ENCODE peak calls at places on chromosomes 11 and 22, in four cellular contexts. One of them, this sample, is unnamed.

GRCh38 chr22:30222321-30222720 is 24.2 kb downstream of the LIF start:
- DNase-seq in lower lobe of right lung: no peak
- DNase-seq in kidney epithelial cell: no peak
- DNase-seq in prostate gland: no peak
- DNase-seq in this sample: no peak

GRCh38 chr11:2904153-2905052 is 18.8 kb upstream of the CDKN1C start:
- DNase-seq in lower lobe of right lung: no peak
- DNase-seq in prostate gland: no peak
- DNase-seq in kidney epithelial cell: no peak
- DNase-seq in this sample: no peak

GRCh38 chr22:26385164-26385563 is 43.9 kb upstream of the ASPHD2 start:
- DNase-seq in lower lobe of right lung: no peak
- DNase-seq in kidney epithelial cell: no peak
- DNase-seq in prostate gland: no peak
- DNase-seq in this sample: no peak

GRCh38 chr11:17267576-17267975 is 9.0 kb upstream of the NUCB2 start:
- DNase-seq in kidney epithelial cell: peak; percentile 83
- DNase-seq in prostate gland: no peak
- DNase-seq in lower lobe of right lung: no peak
- DNase-seq in this sample: peak; percentile 44

GRCh38 chr11:128297111-128297651 is 290.2 kb downstream of the ETS1 start:
- DNase-seq in prostate gland: no peak
- DNase-seq in kidney epithelial cell: no peak
- DNase-seq in lower lobe of right lung: no peak
- DNase-seq in this sample: no peak

GRCh38 chr22:25645266-25645665 is 80.8 kb downstream of the GRK3 start:
- DNase-seq in prostate gland: no peak
- DNase-seq in kidney epithelial cell: no peak
- DNase-seq in lower lobe of right lung: no peak
- DNase-seq in this sample: no peak

GRCh38 chr11:120326845-120327281 is 1.8 kb downstream of the TLCD5 start:
- DNase-seq in kidney epithelial cell: no peak
- DNase-seq in lower lobe of right lung: no peak
- DNase-seq in prostate gland: no peak
- DNase-seq in this sample: no peak

GRCh38 chr22:44698531-44699421 is 3.2 kb upstream of the PRR5 start:
- DNase-seq in prostate gland: peak; percentile 60
- DNase-seq in lower lobe of right lung: no peak
- DNase-seq in kidney epithelial cell: peak; percentile 68
- DNase-seq in this sample: peak; percentile 98

GRCh38 chr22:43535336-43535735 is 123.5 kb downstream of the MPPED1 start:
- DNase-seq in prostate gland: no peak
- DNase-seq in lower lobe of right lung: no peak
- DNase-seq in kidney epithelial cell: no peak
- DNase-seq in this sample: no peak

GRCh38 chr11:34600339-34601084 is 20.4 kb upstream of the EHF start:
- DNase-seq in lower lobe of right lung: peak; percentile 52
- DNase-seq in kidney epithelial cell: no peak
- DNase-seq in prostate gland: peak; percentile 36
- DNase-seq in this sample: no peak

GRCh38 chr11:27234043-27234668 is 128.9 kb downstream of the CCDC34 start:
- DNase-seq in kidney epithelial cell: peak; percentile 91
- DNase-seq in prostate gland: no peak
- DNase-seq in lower lobe of right lung: no peak
- DNase-seq in this sample: peak; percentile 66

GRCh38 chr11:111299111-111300026 is 1.0 kb downstream of the POU2AF3 start:
- DNase-seq in prostate gland: peak; percentile 54
- DNase-seq in kidney epithelial cell: no peak
- DNase-seq in lower lobe of right lung: peak; percentile 80
- DNase-seq in this sample: no peak

GRCh38 chr11:129815596-129816461 is at the start of gene TMEM45B:
- DNase-seq in prostate gland: no peak
- DNase-seq in kidney epithelial cell: no peak
- DNase-seq in lower lobe of right lung: peak; percentile 76
- DNase-seq in this sample: no peak

GRCh38 chr11:58024601-58025091 is 965 bp downstream of the OR9Q1 start:
- DNase-seq in prostate gland: peak; percentile 79
- DNase-seq in kidney epithelial cell: no peak
- DNase-seq in lower lobe of right lung: peak; percentile 61
- DNase-seq in this sample: no peak

GRCh38 chr22:31540966-31541365 is 44.6 kb downstream of the SFI1 start:
- DNase-seq in kidney epithelial cell: no peak
- DNase-seq in lower lobe of right lung: no peak
- DNase-seq in prostate gland: no peak
- DNase-seq in this sample: no peak

GRCh38 chr22:47168900-47169800 is 406.7 kb downstream of the TBC1D22A start:
- DNase-seq in prostate gland: no peak
- DNase-seq in kidney epithelial cell: no peak
- DNase-seq in lower lobe of right lung: peak; percentile 14
- DNase-seq in this sample: no peak
- TF ChIP-seq CTCF in prostate gland: peak; percentile 19
- TF ChIP-seq CTCF in kidney epithelial cell: peak; percentile 23
- TF ChIP-seq CTCF in lower lobe of right lung: no peak
- TF ChIP-seq CTCF in this sample: peak; percentile 40

DNA sequence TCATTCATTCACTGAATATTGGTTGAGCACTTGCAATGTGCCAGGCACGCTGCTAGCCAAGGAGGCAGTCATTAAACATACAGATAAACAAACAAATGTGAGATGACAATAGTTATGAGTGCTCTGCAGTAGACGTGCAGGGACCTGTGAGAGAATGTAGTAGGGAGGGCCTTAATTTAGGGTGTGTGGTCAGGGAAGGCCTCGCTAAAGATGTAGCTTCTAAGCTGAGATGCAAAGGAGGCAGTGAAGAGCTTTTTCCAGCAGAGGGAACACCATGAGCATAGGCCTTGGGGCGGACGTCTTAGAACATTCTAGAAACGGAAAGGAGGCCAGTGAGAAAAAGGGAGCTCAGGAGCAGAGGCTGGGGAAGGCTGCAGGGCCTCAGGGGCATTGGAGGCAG is 789 bp upstream of the NCF4 start:
- DNase-seq in lower lobe of right lung: no peak
- DNase-seq in prostate gland: peak; percentile 63
- DNase-seq in kidney epithelial cell: no peak
- DNase-seq in this sample: no peak
- H3K4me3 ChIP-seq in lower lobe of right lung: no peak overlapping the region
- H3K4me3 ChIP-seq in prostate gland: no peak overlapping the region
- H3K4me3 ChIP-seq in kidney epithelial cell: no peak overlapping the region
- H3K4me3 ChIP-seq in this sample: no peak overlapping the region

GRCh38 chr11:67613313-67613959 is 6.7 kb downstream of the NDUFV1 start:
- DNase-seq in prostate gland: no peak
- DNase-seq in lower lobe of right lung: peak; percentile 44
- DNase-seq in kidney epithelial cell: no peak
- DNase-seq in this sample: no peak

GRCh38 chr11:67610302-67610868 is 3.6 kb downstream of the NDUFV1 start:
- DNase-seq in lower lobe of right lung: no peak
- DNase-seq in prostate gland: no peak
- DNase-seq in kidney epithelial cell: no peak
- DNase-seq in this sample: no peak

GRCh38 chr11:67612751-67613150 is 6.0 kb downstream of the NDUFV1 start:
- DNase-seq in lower lobe of right lung: peak; percentile 45
- DNase-seq in kidney epithelial cell: no peak
- DNase-seq in prostate gland: no peak
- DNase-seq in this sample: no peak

GRCh38 chr11:67611165-67611564 is 4.4 kb downstream of the NDUFV1 start:
- DNase-seq in kidney epithelial cell: no peak
- DNase-seq in lower lobe of right lung: no peak
- DNase-seq in prostate gland: no peak
- DNase-seq in this sample: no peak

DNA sequence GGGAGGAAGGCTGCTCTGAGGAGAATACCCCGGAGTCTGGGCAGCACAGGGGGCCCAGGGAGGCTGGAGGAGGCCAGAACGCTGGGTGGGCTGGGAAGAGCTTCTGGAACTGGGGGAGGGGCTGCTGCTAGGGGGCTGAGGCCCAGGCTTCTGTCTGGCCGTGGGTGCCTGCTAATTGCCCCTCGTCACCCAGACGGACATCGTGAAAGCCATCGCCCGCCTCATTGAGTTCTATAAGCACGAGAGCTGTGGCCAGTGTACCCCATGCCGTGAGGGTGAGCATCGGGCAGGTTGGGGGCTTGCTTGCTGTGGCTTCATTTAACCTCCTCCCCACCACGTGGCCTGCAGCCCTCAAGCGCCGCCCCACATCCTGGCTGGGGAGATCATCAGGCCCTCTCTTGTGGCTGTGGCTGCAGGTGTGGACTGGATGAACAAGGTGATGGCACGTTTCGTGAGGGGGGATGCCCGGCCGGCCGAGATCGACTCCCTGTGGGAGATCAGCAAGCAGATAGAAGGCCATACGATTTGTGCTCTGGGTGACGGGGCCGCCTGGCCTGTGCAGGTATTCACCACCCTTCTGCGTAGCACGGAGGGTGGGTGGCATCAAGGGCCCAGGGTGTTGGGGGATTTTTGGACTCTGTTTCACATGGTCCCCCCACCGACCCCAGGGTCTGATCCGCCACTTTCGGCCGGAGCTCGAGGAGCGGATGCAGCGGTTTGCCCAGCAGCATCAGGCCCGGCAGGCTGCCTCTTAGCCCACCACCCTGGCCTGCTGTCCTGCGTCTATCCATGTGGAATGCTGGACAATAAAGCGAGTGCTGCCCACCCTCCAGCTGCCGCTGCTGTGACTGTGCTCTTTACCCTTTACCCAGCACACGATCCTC is 5.2 kb downstream of the NDUFV1 start:
- DNase-seq in kidney epithelial cell: no peak
- DNase-seq in lower lobe of right lung: peak; percentile 46
- DNase-seq in prostate gland: no peak
- DNase-seq in this sample: no peak
- H3K36me3 ChIP-seq in kidney epithelial cell: no peaks in the 10 kb centered on the region
- H3K36me3 ChIP-seq in lower lobe of right lung: peaks cover 48% of the 10 kb centered on the region
- H3K36me3 ChIP-seq in prostate gland: peaks cover 9% of the 10 kb centered on the region
- H3K36me3 ChIP-seq in this sample: peaks cover 26% of the 10 kb centered on the region

GRCh38 chr11:126393143-126393542 is 37.7 kb downstream of the ST3GAL4 start:
- DNase-seq in prostate gland: no peak
- DNase-seq in lower lobe of right lung: no peak
- DNase-seq in kidney epithelial cell: no peak
- DNase-seq in this sample: no peak

GRCh38 chr11:126392638-126393023 is 37.1 kb downstream of the ST3GAL4 start:
- DNase-seq in prostate gland: no peak
- DNase-seq in kidney epithelial cell: no peak
- DNase-seq in lower lobe of right lung: no peak
- DNase-seq in this sample: no peak

GRCh38 chr11:126391286-126391954 is 35.9 kb downstream of the ST3GAL4 start:
- DNase-seq in kidney epithelial cell: no peak
- DNase-seq in prostate gland: no peak
- DNase-seq in lower lobe of right lung: no peak
- DNase-seq in this sample: no peak

GRCh38 chr11:126390418-126390817 is 34.9 kb downstream of the ST3GAL4 start:
- DNase-seq in lower lobe of right lung: no peak
- DNase-seq in kidney epithelial cell: no peak
- DNase-seq in prostate gland: no peak
- DNase-seq in this sample: no peak

DNA sequence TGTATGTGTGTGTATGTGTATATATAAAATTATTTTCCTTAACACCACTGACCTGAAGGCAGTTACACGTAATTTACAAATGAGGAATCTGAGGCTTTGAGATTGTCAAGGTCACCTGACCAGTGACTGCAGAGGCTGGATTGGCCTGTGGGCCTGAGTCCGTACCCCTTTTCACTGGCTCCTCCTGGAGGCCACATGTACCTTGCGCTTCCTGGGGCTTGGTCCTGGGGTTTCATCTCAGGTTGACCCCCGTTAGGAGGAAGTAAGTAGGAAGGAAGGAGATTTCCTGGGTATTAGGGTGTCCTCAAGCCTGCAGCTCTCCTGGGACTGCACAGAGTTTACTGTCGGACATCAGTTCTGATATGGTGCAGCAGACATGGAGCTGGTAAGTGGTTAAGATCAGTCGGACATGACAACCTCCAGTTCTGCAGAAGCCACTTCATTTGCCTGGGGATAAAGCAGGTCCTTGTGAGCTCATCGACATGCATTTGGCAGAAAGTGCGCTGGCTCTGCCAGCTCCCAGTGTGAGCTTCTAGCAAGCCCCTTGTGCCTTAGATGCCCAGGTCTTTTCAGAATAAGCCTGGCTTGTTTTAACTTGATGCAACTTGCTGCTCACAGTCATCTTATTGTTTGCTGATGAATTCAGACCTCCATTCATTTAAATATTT is 36.6 kb downstream of the ST3GAL4 start:
- DNase-seq in lower lobe of right lung: no peak
- DNase-seq in prostate gland: no peak
- DNase-seq in kidney epithelial cell: no peak
- DNase-seq in this sample: no peak
- TF ChIP-seq CTCF in lower lobe of right lung: peak; percentile 11
- TF ChIP-seq CTCF in prostate gland: no peak
- TF ChIP-seq CTCF in kidney epithelial cell: no peak
- TF ChIP-seq CTCF in this sample: peak; percentile 12

GRCh38 chr11:63833048-63833447 is 5.9 kb upstream of the MARK2 start:
- DNase-seq in kidney epithelial cell: no peak
- DNase-seq in lower lobe of right lung: no peak
- DNase-seq in prostate gland: no peak
- DNase-seq in this sample: no peak

GRCh38 chr11:63837027-63837688 is 1.8 kb upstream of the MARK2 start:
- DNase-seq in lower lobe of right lung: peak; percentile 73
- DNase-seq in kidney epithelial cell: no peak
- DNase-seq in prostate gland: peak; percentile 85
- DNase-seq in this sample: no peak

GRCh38 chr11:63832336-63832735 is 6.6 kb upstream of the MARK2 start:
- DNase-seq in prostate gland: no peak
- DNase-seq in lower lobe of right lung: no peak
- DNase-seq in kidney epithelial cell: no peak
- DNase-seq in this sample: no peak

GRCh38 chr11:63835156-63835540 is 3.8 kb upstream of the MARK2 start:
- DNase-seq in kidney epithelial cell: no peak
- DNase-seq in prostate gland: no peak
- DNase-seq in lower lobe of right lung: no peak
- DNase-seq in this sample: no peak

GRCh38 chr11:63834532-63835155 is 4.3 kb upstream of the MARK2 start:
- DNase-seq in lower lobe of right lung: no peak
- DNase-seq in kidney epithelial cell: no peak
- DNase-seq in prostate gland: no peak
- DNase-seq in this sample: no peak
- H3K4me3 ChIP-seq in lower lobe of right lung: no peak overlapping the region
- H3K4me3 ChIP-seq in kidney epithelial cell: no peak overlapping the region
- H3K4me3 ChIP-seq in prostate gland: no peak overlapping the region
- H3K4me3 ChIP-seq in this sample: no peak overlapping the region